ENCODE peak calls at places on chromosomes 2 and 18, in five cellular contexts. A is upper lobe of right lung, R is AG10803, X is WERI-Rb-1, S is tibial artery. O is an unnamed sample.

GRCh38 chr2:85112906-85113625 is 20.1 kb upstream of the TCF7L1 start:
- DNase-seq in A (no peak), X (no peak), R (peak), S (no peak), O (no peak)

GRCh38 chr2:437772-438393 is 150.0 kb upstream of the ALKAL2 start:
- DNase-seq in A (no peak), X (peak), R (no peak), S (no peak), O (no peak)

GRCh38 chr2:195319548-195320415 is 337.2 kb upstream of the SLC39A10 start:
- DNase-seq in X (no peak), R (no peak), S (no peak), A (no peak), O (no peak)

GRCh38 chr18:49017813-49018552 is 67.2 kb upstream of the SMAD7 start:
- DNase-seq in A (peak), R (no peak), X (peak), S (no peak), O (no peak)

GRCh38 chr2:172845008-172845670 is 109.5 kb downstream of the RAPGEF4 start:
- DNase-seq in A (no peak), S (no peak), R (peak), X (no peak), O (peak)

GRCh38 chr2:18455256-18455862 is 105.1 kb downstream of the RDH14 start:
- DNase-seq in S (no peak), X (peak), R (peak), A (no peak), O (peak)

GRCh38 chr2:108133457-108133856 is 106.3 kb upstream of the SULT1C3 start:
- DNase-seq in X (no peak), S (no peak), R (no peak), A (no peak), O (no peak)

GRCh38 chr18:50839996-50840395 is 20.2 kb upstream of the MRO start:
- DNase-seq in S (no peak), X (no peak), R (no peak), A (no peak), O (no peak)

GRCh38 chr18:25141796-25142365 is 210.1 kb downstream of the ZNF521 start:
- DNase-seq in S (no peak), X (no peak), A (no peak), R (no peak), O (no peak)

GRCh38 chr2:30721668-30722647 is 85.3 kb downstream of the CAPN13 start:
- DNase-seq in A (peak), S (peak), R (no peak), X (peak), O (no peak)

GRCh38 chr2:235981629-235982028 is 186.6 kb downstream of the GBX2 start:
- DNase-seq in X (no peak), A (no peak), R (no peak), S (no peak), O (no peak)

GRCh38 chr2:118846667-118847446 is 591 bp downstream of the EN1 start:
- DNase-seq in X (no peak), A (no peak), R (peak), S (no peak), O (no peak)

GRCh38 chr2:195652916-195653315 is 4.1 kb upstream of the SLC39A10 start:
- DNase-seq in S (no peak), R (peak), X (no peak), A (no peak), O (no peak)

GRCh38 chr2:167862787-167863186 is 384.6 kb downstream of the STK39 start:
- DNase-seq in S (no peak), R (no peak), X (no peak), A (no peak), O (no peak)

GRCh38 chr2:189092936-189093335 is 86.6 kb downstream of the COL5A2 start:
- DNase-seq in A (no peak), S (peak), R (peak), X (no peak), O (peak)

GRCh38 chr2:8146329-8147048 is 535.4 kb upstream of the ID2 start:
- DNase-seq in A (no peak), X (no peak), R (no peak), S (no peak), O (no peak)

GRCh38 chr2:211879323-211879722 is 659.3 kb downstream of the ERBB4 start:
- DNase-seq in R (no peak), A (no peak), X (no peak), S (no peak), O (no peak)
- TF ChIP-seq CTCF in R (no peak), A (no peak), X (no peak), S (peak), O (no peak)

DNA sequence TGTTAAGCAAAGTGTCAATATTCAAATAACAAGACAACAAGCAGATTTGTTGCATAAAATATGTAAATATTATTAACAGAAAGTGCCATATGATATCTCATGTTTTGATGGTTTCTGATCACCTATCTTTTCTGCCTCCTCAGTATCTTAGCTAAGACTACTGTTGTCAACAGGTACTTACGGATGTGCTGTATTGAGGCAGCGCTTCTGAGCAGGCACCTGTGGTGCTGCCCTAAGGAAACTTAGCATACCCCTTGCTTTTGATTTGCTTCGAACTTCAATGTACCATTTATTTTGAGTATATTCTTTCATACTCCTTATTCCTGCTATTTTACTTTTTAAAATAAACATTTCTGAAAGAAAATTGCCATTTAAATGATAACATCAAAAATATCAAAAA is 5.9 kb downstream of the FIGN start:
- DNase-seq in R (no peak), A (no peak), S (no peak), X (no peak), O (no peak)
- H3K4me3 ChIP-seq in R (no peak), A (no peak), S (peak), X (no peak), O (no peak)

GRCh38 chr2:44389895-44390294 is 28.1 kb downstream of the CAMKMT start:
- DNase-seq in S (no peak), R (no peak), A (no peak), X (no peak), O (no peak)
- TF ChIP-seq CTCF in S (no peak), R (peak), A (peak), X (no peak), O (no peak)

GRCh38 chr18:2572892-2573291 is 1.5 kb downstream of the NDC80 start:
- DNase-seq in R (no peak), A (no peak), X (no peak), S (no peak), O (no peak)
- H3K4me3 ChIP-seq in R (peak), A (no peak), X (peak), S (no peak), O (peak)

GRCh38 chr2:88191722-88192042 is 21.5 kb downstream of the THNSL2 start:
- DNase-seq in R (no peak), X (no peak), S (no peak), A (no peak), O (no peak)
- TF ChIP-seq CTCF in R (no peak), X (no peak), S (no peak), A (no peak), O (no peak)

DNA sequence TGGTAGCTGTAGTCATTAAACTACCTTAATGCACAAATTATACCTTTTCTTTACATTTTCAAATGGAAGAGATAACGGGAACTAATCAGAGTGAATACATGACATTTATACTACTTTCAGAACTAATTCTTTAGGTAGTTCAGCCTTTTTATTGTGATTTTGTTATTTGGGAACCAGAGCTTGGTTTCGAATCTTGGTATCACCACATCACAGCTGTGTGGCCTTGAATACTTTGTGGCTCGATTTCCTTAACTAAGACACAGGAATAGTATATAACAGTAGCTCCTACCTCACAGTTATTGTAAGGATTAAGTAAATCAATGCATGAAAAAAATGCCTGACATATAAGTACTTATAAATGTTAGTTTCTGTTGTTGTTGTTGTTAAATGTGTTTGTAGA is 240.0 kb downstream of the WDR7 start:
- DNase-seq in S (no peak), R (no peak), X (no peak), A (no peak), O (peak)
- H3K4me3 ChIP-seq in S (no peak), R (no peak), X (no peak), A (no peak), O (no peak)

GRCh38 chr2:129748653-129749052 is 230.8 kb upstream of the RAB6C start:
- DNase-seq in S (no peak), A (no peak), R (no peak), X (peak), O (no peak)
- TF ChIP-seq CTCF in S (no peak), A (no peak), R (no peak), X (peak), O (no peak)

DNA sequence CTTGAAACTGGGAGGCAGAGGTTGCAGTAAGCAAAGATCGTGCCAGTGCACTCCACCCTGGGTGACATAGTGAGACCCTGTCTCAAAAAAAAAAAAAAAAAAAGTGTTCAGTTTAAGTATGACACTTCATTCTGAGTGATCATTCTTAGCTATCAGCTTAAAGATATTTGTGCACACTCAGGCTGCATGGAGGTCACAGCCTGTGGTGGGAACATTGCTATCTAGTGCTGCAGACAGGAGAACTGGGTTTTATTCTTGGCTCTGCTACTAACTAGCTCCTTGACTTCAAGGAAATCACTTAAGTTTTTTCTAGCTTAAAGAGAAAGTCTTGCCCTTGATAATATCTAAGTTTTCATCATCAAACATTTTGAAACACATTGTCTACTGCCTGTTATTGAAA is 391.3 kb upstream of the CDH7 start:
- DNase-seq in R (no peak), X (no peak), S (no peak), A (no peak), O (no peak)
- H3K4me3 ChIP-seq in R (no peak), X (no peak), S (no peak), A (no peak), O (no peak)

O was measured in foreskin fibroblast.